ENCODE peak calls at places on chromosomes 7 and 10, in seven cellular contexts. One of them, this sample, is unnamed.

GRCh38 chr10:69716711-69717560 is 84.8 kb upstream of the COL13A1 start:
- DNase-seq in tibial nerve: no peak
- DNase-seq in cardiac muscle cell: peak
- DNase-seq in HCT116: peak
- DNase-seq in HL-60: no peak
- DNase-seq in endodermal cell: peak
- DNase-seq in coronary artery: peak
- DNase-seq in this sample: peak

GRCh38 chr7:93039282-93039681 is 78.5 kb downstream of the SAMD9 start:
- DNase-seq in tibial nerve: no peak
- DNase-seq in coronary artery: no peak
- DNase-seq in cardiac muscle cell: no peak
- DNase-seq in HL-60: no peak
- DNase-seq in HCT116: no peak
- DNase-seq in endodermal cell: no peak
- DNase-seq in this sample: no peak

GRCh38 chr10:100148353-100149211 is 37.2 kb downstream of the ERLIN1 start:
- DNase-seq in endodermal cell: no peak
- DNase-seq in tibial nerve: no peak
- DNase-seq in HCT116: peak
- DNase-seq in HL-60: peak
- DNase-seq in cardiac muscle cell: peak
- DNase-seq in coronary artery: no peak
- DNase-seq in this sample: no peak

GRCh38 chr7:47778153-47778661 is 170.1 kb downstream of the PKD1L1 start:
- DNase-seq in endodermal cell: no peak
- DNase-seq in coronary artery: no peak
- DNase-seq in tibial nerve: no peak
- DNase-seq in cardiac muscle cell: no peak
- DNase-seq in HCT116: no peak
- DNase-seq in HL-60: no peak
- DNase-seq in this sample: no peak

GRCh38 chr7:38112075-38112474 is 66.0 kb upstream of the STARD3NL start:
- DNase-seq in cardiac muscle cell: no peak
- DNase-seq in endodermal cell: no peak
- DNase-seq in tibial nerve: no peak
- DNase-seq in coronary artery: no peak
- DNase-seq in HL-60: no peak
- DNase-seq in HCT116: no peak
- DNase-seq in this sample: no peak

GRCh38 chr7:2412587-2413201 is 9.3 kb downstream of the CHST12 start:
- DNase-seq in cardiac muscle cell: no peak
- DNase-seq in coronary artery: no peak
- DNase-seq in HL-60: no peak
- DNase-seq in HCT116: no peak
- DNase-seq in endodermal cell: no peak
- DNase-seq in tibial nerve: no peak
- DNase-seq in this sample: no peak

GRCh38 chr10:73073627-73074026 is 23.0 kb downstream of the P4HA1 start:
- DNase-seq in coronary artery: no peak
- DNase-seq in HL-60: no peak
- DNase-seq in HCT116: no peak
- DNase-seq in cardiac muscle cell: no peak
- DNase-seq in tibial nerve: no peak
- DNase-seq in endodermal cell: no peak
- DNase-seq in this sample: no peak

GRCh38 chr7:30436518-30436917 is 42.1 kb downstream of the NOD1 start:
- DNase-seq in endodermal cell: no peak
- DNase-seq in HL-60: no peak
- DNase-seq in tibial nerve: no peak
- DNase-seq in cardiac muscle cell: no peak
- DNase-seq in coronary artery: no peak
- DNase-seq in HCT116: no peak
- DNase-seq in this sample: no peak

GRCh38 chr7:159020987-159021386 is 123.7 kb downstream of the VIPR2 start:
- DNase-seq in HCT116: peak
- DNase-seq in HL-60: no peak
- DNase-seq in endodermal cell: peak
- DNase-seq in cardiac muscle cell: no peak
- DNase-seq in coronary artery: no peak
- DNase-seq in tibial nerve: no peak
- DNase-seq in this sample: peak

GRCh38 chr10:58773942-58774341 is 261.3 kb downstream of the BICC1 start:
- DNase-seq in HL-60: no peak
- DNase-seq in coronary artery: no peak
- DNase-seq in cardiac muscle cell: peak
- DNase-seq in HCT116: no peak
- DNase-seq in endodermal cell: no peak
- DNase-seq in tibial nerve: no peak
- DNase-seq in this sample: no peak

GRCh38 chr7:158861936-158862704 is 5.8 kb downstream of the DYNC2I1 start:
- DNase-seq in HL-60: no peak
- DNase-seq in endodermal cell: no peak
- DNase-seq in coronary artery: no peak
- DNase-seq in HCT116: no peak
- DNase-seq in cardiac muscle cell: no peak
- DNase-seq in tibial nerve: no peak
- DNase-seq in this sample: no peak

GRCh38 chr10:12041766-12042408 is 722 bp downstream of the UPF2 start:
- DNase-seq in coronary artery: no peak
- DNase-seq in HL-60: no peak
- DNase-seq in endodermal cell: peak
- DNase-seq in cardiac muscle cell: peak
- DNase-seq in HCT116: no peak
- DNase-seq in tibial nerve: no peak
- DNase-seq in this sample: no peak

GRCh38 chr7:21565614-21566013 is 22.8 kb downstream of the DNAH11 start:
- DNase-seq in tibial nerve: no peak
- DNase-seq in endodermal cell: no peak
- DNase-seq in cardiac muscle cell: no peak
- DNase-seq in coronary artery: no peak
- DNase-seq in HL-60: no peak
- DNase-seq in HCT116: no peak
- DNase-seq in this sample: no peak

GRCh38 chr7:92758796-92759431 is 77.5 kb downstream of the CDK6 start:
- DNase-seq in HL-60: no peak
- DNase-seq in coronary artery: no peak
- DNase-seq in HCT116: no peak
- DNase-seq in cardiac muscle cell: no peak
- DNase-seq in endodermal cell: no peak
- DNase-seq in tibial nerve: no peak
- DNase-seq in this sample: no peak

GRCh38 chr10:72834183-72834825 is 59.2 kb upstream of the OIT3 start:
- DNase-seq in endodermal cell: peak
- DNase-seq in tibial nerve: no peak
- DNase-seq in coronary artery: no peak
- DNase-seq in cardiac muscle cell: peak
- DNase-seq in HL-60: no peak
- DNase-seq in HCT116: peak
- DNase-seq in this sample: peak

GRCh38 chr10:82866424-82867020 is 991.5 kb downstream of the NRG3 start:
- DNase-seq in tibial nerve: no peak
- DNase-seq in HL-60: peak
- DNase-seq in endodermal cell: no peak
- DNase-seq in cardiac muscle cell: peak
- DNase-seq in HCT116: no peak
- DNase-seq in coronary artery: no peak
- DNase-seq in this sample: no peak

GRCh38 chr7:92667816-92668540 is 77.8 kb upstream of the FAM133B start:
- DNase-seq in endodermal cell: no peak
- DNase-seq in HL-60: no peak
- DNase-seq in tibial nerve: no peak
- DNase-seq in HCT116: no peak
- DNase-seq in cardiac muscle cell: no peak
- DNase-seq in coronary artery: no peak
- DNase-seq in this sample: no peak

GRCh38 chr10:58152698-58153263 is 114.9 kb downstream of the IPMK start:
- DNase-seq in tibial nerve: no peak
- DNase-seq in cardiac muscle cell: peak
- DNase-seq in coronary artery: no peak
- DNase-seq in HCT116: peak
- DNase-seq in endodermal cell: peak
- DNase-seq in HL-60: no peak
- DNase-seq in this sample: peak

GRCh38 chr10:128063736-128064614 is 62.2 kb downstream of the MKI67 start:
- DNase-seq in endodermal cell: peak
- DNase-seq in HL-60: no peak
- DNase-seq in cardiac muscle cell: no peak
- DNase-seq in coronary artery: peak
- DNase-seq in HCT116: no peak
- DNase-seq in tibial nerve: peak
- DNase-seq in this sample: no peak

GRCh38 chr7:136941815-136942214 is 73.4 kb downstream of the CHRM2 start:
- DNase-seq in tibial nerve: no peak
- DNase-seq in cardiac muscle cell: no peak
- DNase-seq in HCT116: no peak
- DNase-seq in endodermal cell: no peak
- DNase-seq in coronary artery: no peak
- DNase-seq in HL-60: no peak
- DNase-seq in this sample: no peak

GRCh38 chr7:30478349-30479228 is at the start of gene NOD1:
- DNase-seq in coronary artery: peak
- DNase-seq in HCT116: peak
- DNase-seq in HL-60: peak
- DNase-seq in endodermal cell: peak
- DNase-seq in tibial nerve: peak
- DNase-seq in cardiac muscle cell: peak
- DNase-seq in this sample: peak

GRCh38 chr7:2403718-2404648 is 572 bp downstream of the CHST12 start:
- DNase-seq in tibial nerve: no peak
- DNase-seq in coronary artery: no peak
- DNase-seq in HL-60: no peak
- DNase-seq in HCT116: no peak
- DNase-seq in cardiac muscle cell: peak
- DNase-seq in endodermal cell: peak
- DNase-seq in this sample: peak

GRCh38 chr7:93799750-93800357 is 90.7 kb downstream of the TFPI2 start:
- DNase-seq in HCT116: no peak
- DNase-seq in cardiac muscle cell: peak
- DNase-seq in HL-60: no peak
- DNase-seq in tibial nerve: no peak
- DNase-seq in endodermal cell: no peak
- DNase-seq in coronary artery: no peak
- DNase-seq in this sample: no peak

GRCh38 chr10:103745264-103746247 is 109.8 kb downstream of the SH3PXD2A start:
- DNase-seq in coronary artery: no peak
- DNase-seq in HCT116: peak
- DNase-seq in tibial nerve: no peak
- DNase-seq in HL-60: peak
- DNase-seq in endodermal cell: peak
- DNase-seq in cardiac muscle cell: no peak
- DNase-seq in this sample: no peak
- TF ChIP-seq CTCF in coronary artery: no peak
- TF ChIP-seq CTCF in HCT116: peak
- TF ChIP-seq CTCF in tibial nerve: no peak
- TF ChIP-seq CTCF in HL-60: no peak
- TF ChIP-seq CTCF in endodermal cell: peak
- TF ChIP-seq CTCF in cardiac muscle cell: no peak
- TF ChIP-seq CTCF in this sample: no peak

DNA sequence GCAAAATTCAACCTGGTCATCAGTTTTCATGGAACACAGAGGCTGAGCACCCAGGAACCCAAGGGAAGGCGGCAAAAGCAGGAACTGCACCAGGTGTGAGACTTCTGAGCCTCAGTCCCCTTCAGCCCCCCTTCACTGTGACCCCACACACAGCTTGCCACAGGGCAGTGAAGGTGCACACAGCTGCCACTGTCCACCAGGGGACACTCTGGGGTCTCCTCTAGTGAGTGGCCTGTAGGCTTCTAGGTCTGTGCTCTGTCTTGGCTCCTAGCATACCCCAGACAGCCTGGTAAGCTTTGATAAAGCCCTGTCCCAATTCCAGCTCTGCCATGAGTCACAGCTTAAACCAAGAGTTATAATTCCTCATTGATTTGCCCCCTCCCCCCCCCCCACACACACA is 12.1 kb downstream of the KCNH2 start:
- DNase-seq in cardiac muscle cell: no peak
- DNase-seq in HL-60: no peak
- DNase-seq in coronary artery: no peak
- DNase-seq in HCT116: no peak
- DNase-seq in endodermal cell: peak
- DNase-seq in tibial nerve: no peak
- DNase-seq in this sample: peak
- TF ChIP-seq CTCF in cardiac muscle cell: no peak
- TF ChIP-seq CTCF in HL-60: no peak
- TF ChIP-seq CTCF in coronary artery: no peak
- TF ChIP-seq CTCF in HCT116: peak
- TF ChIP-seq CTCF in endodermal cell: peak
- TF ChIP-seq CTCF in tibial nerve: no peak
- TF ChIP-seq CTCF in this sample: peak

GRCh38 chr7:17709127-17709526 is 231.2 kb downstream of the SNX13 start:
- DNase-seq in cardiac muscle cell: no peak
- DNase-seq in HL-60: no peak
- DNase-seq in HCT116: no peak
- DNase-seq in endodermal cell: no peak
- DNase-seq in tibial nerve: no peak
- DNase-seq in coronary artery: no peak
- DNase-seq in this sample: no peak

GRCh38 chr7:17706255-17706654 is 234.0 kb downstream of the SNX13 start:
- DNase-seq in endodermal cell: no peak
- DNase-seq in cardiac muscle cell: no peak
- DNase-seq in HL-60: no peak
- DNase-seq in tibial nerve: no peak
- DNase-seq in HCT116: no peak
- DNase-seq in coronary artery: no peak
- DNase-seq in this sample: no peak

GRCh38 chr7:17710312-17710711 is 230.0 kb downstream of the SNX13 start:
- DNase-seq in cardiac muscle cell: no peak
- DNase-seq in HCT116: no peak
- DNase-seq in tibial nerve: no peak
- DNase-seq in endodermal cell: peak
- DNase-seq in coronary artery: no peak
- DNase-seq in HL-60: no peak
- DNase-seq in this sample: no peak

GRCh38 chr7:17709599-17709998 is 230.7 kb downstream of the SNX13 start:
- DNase-seq in tibial nerve: no peak
- DNase-seq in cardiac muscle cell: no peak
- DNase-seq in HL-60: no peak
- DNase-seq in endodermal cell: no peak
- DNase-seq in coronary artery: no peak
- DNase-seq in HCT116: no peak
- DNase-seq in this sample: no peak

GRCh38 chr7:17706734-17707133 is 233.6 kb downstream of the SNX13 start:
- DNase-seq in tibial nerve: no peak
- DNase-seq in coronary artery: no peak
- DNase-seq in endodermal cell: peak
- DNase-seq in HCT116: peak
- DNase-seq in HL-60: peak
- DNase-seq in cardiac muscle cell: peak
- DNase-seq in this sample: peak
- TF ChIP-seq CTCF in tibial nerve: peak
- TF ChIP-seq CTCF in coronary artery: no peak
- TF ChIP-seq CTCF in endodermal cell: peak
- TF ChIP-seq CTCF in HCT116: peak
- TF ChIP-seq CTCF in HL-60: peak
- TF ChIP-seq CTCF in cardiac muscle cell: peak
- TF ChIP-seq CTCF in this sample: peak

GRCh38 chr10:239109-239508 is 103.9 kb downstream of the ZMYND11 start:
- DNase-seq in tibial nerve: no peak
- DNase-seq in HL-60: no peak
- DNase-seq in cardiac muscle cell: no peak
- DNase-seq in HCT116: no peak
- DNase-seq in endodermal cell: no peak
- DNase-seq in coronary artery: no peak
- DNase-seq in this sample: no peak
- TF ChIP-seq CTCF in tibial nerve: no peak
- TF ChIP-seq CTCF in HL-60: no peak
- TF ChIP-seq CTCF in cardiac muscle cell: no peak
- TF ChIP-seq CTCF in HCT116: no peak
- TF ChIP-seq CTCF in endodermal cell: no peak
- TF ChIP-seq CTCF in coronary artery: no peak
- TF ChIP-seq CTCF in this sample: no peak